ENCODE peak calls at places on chromosome 12, in five cellular contexts. U is PC-9, V is ovary, T is right lobe of liver, S is NCI-H345. J is an unnamed sample.

GRCh38 chr12:52975204-52975603 is 26.3 kb downstream of the KRT18 start:
- DNase-seq in U (no peak), V (no peak), S (no peak), T (no peak), J (no peak)

GRCh38 chr12:102702447-102703114 is 214.5 kb downstream of the PAH start:
- DNase-seq in S (no peak), U (peak), T (no peak), V (peak), J (peak)

GRCh38 chr12:71763682-71764379 is 9.2 kb downstream of the RAB21 start:
- DNase-seq in T (no peak), U (no peak), V (no peak), S (no peak), J (no peak)

GRCh38 chr12:100845095-100845494 is 50.5 kb downstream of the ANO4 start:
- DNase-seq in S (no peak), V (no peak), U (no peak), T (no peak), J (no peak)

GRCh38 chr12:130162267-130162666 is at the start of gene FZD10:
- DNase-seq in U (no peak), S (no peak), V (peak), T (no peak), J (no peak)

GRCh38 chr12:92608418-92609091 is 94.2 kb upstream of the PLEKHG7 start:
- DNase-seq in U (no peak), T (no peak), S (peak), V (no peak), J (peak)

GRCh38 chr12:91309450-91309849 is 126.8 kb upstream of the DCN start:
- DNase-seq in S (no peak), T (no peak), U (no peak), V (no peak), J (no peak)

GRCh38 chr12:108633534-108634224 is at the start of gene SELPLG:
- DNase-seq in V (no peak), T (peak), S (no peak), U (no peak), J (no peak)

GRCh38 chr12:48889679-48890078 is 24.0 kb upstream of the RND1 start:
- DNase-seq in U (no peak), S (no peak), T (peak), V (no peak), J (no peak)

GRCh38 chr12:94571556-94571955 is 78.8 kb downstream of the TMCC3 start:
- DNase-seq in U (peak), V (peak), S (no peak), T (peak), J (no peak)

GRCh38 chr12:110743571-110744093 is 941 bp upstream of the PPP1CC start:
- DNase-seq in S (no peak), V (peak), T (peak), U (no peak), J (peak)

GRCh38 chr12:78164154-78164553 is 333.5 kb downstream of the NAV3 start:
- DNase-seq in V (no peak), U (no peak), T (no peak), S (no peak), J (no peak)

GRCh38 chr12:30631710-30632109 is 64.0 kb downstream of the IPO8 start:
- DNase-seq in U (no peak), V (no peak), T (no peak), S (peak), J (no peak)

GRCh38 chr12:97006585-97006984 is 99.5 kb downstream of the NEDD1 start:
- DNase-seq in T (no peak), U (no peak), S (peak), V (no peak), J (no peak)

GRCh38 chr12:95224202-95225170 is 6.9 kb downstream of the VEZT start:
- DNase-seq in U (no peak), T (no peak), S (no peak), V (no peak), J (no peak)